ENCODE peak calls at places on chromosomes 7 and 10, in four cellular contexts. A is A549, P is WTC11, U is HepG2. G is an unnamed sample.
A peak's percentile ranks its signal among the peaks of the same experiment; 100 is the strongest.

GRCh38 chr7:78039791-78040776 is 241.5 kb downstream of the PHTF2 start:
- DNase-seq in U (no peak), A (peak; percentile 36), P (peak; percentile 81), G (peak; percentile 85)

GRCh38 chr10:5960070-5960972 is 17.0 kb downstream of the IL15RA start:
- DNase-seq in A (no peak), P (no peak), U (no peak), G (peak; percentile 48)

GRCh38 chr7:127513311-127513710 is 72.1 kb downstream of the GCC1 start:
- DNase-seq in U (no peak), A (no peak), P (no peak), G (no peak)

GRCh38 chr10:111234903-111235302 is 158.1 kb downstream of the ADRA2A start:
- DNase-seq in P (no peak), A (no peak), U (no peak), G (no peak)

GRCh38 chr10:33519130-33519860 is 184.8 kb upstream of the NRP1 start:
- DNase-seq in P (no peak), U (no peak), A (no peak), G (no peak)

GRCh38 chr7:93374345-93374940 is 142.3 kb downstream of the VPS50 start:
- DNase-seq in P (no peak), U (peak; percentile 30), A (peak; percentile 45), G (peak; percentile 21)

GRCh38 chr7:22726849-22727792 is at the start of gene IL6:
- DNase-seq in U (peak; percentile 6), A (peak; percentile 43), P (peak; percentile 52), G (peak; percentile 85)

GRCh38 chr7:141641876-141642275 is 60.1 kb downstream of the DENND11 start:
- DNase-seq in P (no peak), A (no peak), U (no peak), G (no peak)

GRCh38 chr10:65660006-65660405 is 1265.8 kb upstream of the LRRTM3 start:
- DNase-seq in P (no peak), A (no peak), U (no peak), G (no peak)

GRCh38 chr7:29102554-29103151 is 43.7 kb downstream of the CPVL start:
- DNase-seq in P (peak; percentile 81), A (peak; percentile 49), U (peak; percentile 48), G (peak; percentile 44)

GRCh38 chr10:60139798-60140566 is 233.6 kb upstream of the CCDC6 start:
- DNase-seq in U (no peak), A (peak; percentile 23), P (no peak), G (no peak)

GRCh38 chr10:48533951-48534720 is 70.7 kb downstream of the ARHGAP22 start:
- DNase-seq in P (peak; percentile 46), U (no peak), A (no peak), G (no peak)

GRCh38 chr10:30529373-30529998 is 95.5 kb downstream of the MAP3K8 start:
- DNase-seq in A (no peak), U (no peak), P (peak; percentile 12), G (no peak)

GRCh38 chr10:14543048-14543903 is 212.6 kb upstream of the FRMD4A start:
- DNase-seq in A (no peak), P (no peak), U (no peak), G (no peak)

GRCh38 chr7:34430456-34430855 is 227.6 kb upstream of the NPSR1 start:
- DNase-seq in P (peak; percentile 27), U (peak; percentile 41), A (peak; percentile 30), G (no peak)

GRCh38 chr7:131249003-131249402 is 78.7 kb upstream of the MKLN1 start:
- DNase-seq in A (peak; percentile 90), P (no peak), U (no peak), G (no peak)

GRCh38 chr10:118272090-118272775 is 69.9 kb downstream of the FAM204A start:
- DNase-seq in A (no peak), U (no peak), P (no peak), G (no peak)

GRCh38 chr10:119342017-119342734 is 134.8 kb downstream of the GRK5 start:
- DNase-seq in P (no peak), A (no peak), U (no peak), G (no peak)

GRCh38 chr10:58107506-58107905 is 160.2 kb downstream of the IPMK start:
- DNase-seq in A (peak; percentile 5), P (no peak), U (no peak), G (no peak)

GRCh38 chr7:94588090-94588489 is 67.8 kb downstream of the SGCE start:
- DNase-seq in U (no peak), P (no peak), A (no peak), G (no peak)

GRCh38 chr7:133431134-133431711 is 178.3 kb downstream of the EXOC4 start:
- DNase-seq in P (no peak), A (no peak), U (no peak), G (no peak)

GRCh38 chr7:26700893-26701292 is 163.5 kb downstream of the SKAP2 start:
- DNase-seq in U (no peak), A (no peak), P (no peak), G (no peak)

GRCh38 chr10:122220736-122221135 is 50.4 kb upstream of the BTBD16 start:
- DNase-seq in A (no peak), P (no peak), U (no peak), G (no peak)

GRCh38 chr10:67790534-67791408 is 47.2 kb downstream of the DNAJC12 start:
- DNase-seq in P (no peak), A (peak; percentile 55), U (no peak), G (no peak)

GRCh38 chr10:108003576-108003975 is 839.1 kb upstream of the SORCS1 start:
- DNase-seq in P (no peak), U (no peak), A (no peak), G (no peak)

GRCh38 chr7:140641532-140642191 is 1.0 kb upstream of the DENND2A start:
- DNase-seq in P (no peak), U (no peak), A (no peak), G (no peak)

GRCh38 chr7:131265227-131265626 is 62.4 kb upstream of the MKLN1 start:
- DNase-seq in A (no peak), U (no peak), P (no peak), G (no peak)

GRCh38 chr10:90968448-90969086 is 47.7 kb upstream of the ANKRD1 start:
- DNase-seq in U (no peak), A (peak; percentile 31), P (no peak), G (no peak)

GRCh38 chr10:26540601-26541000 is 102.5 kb downstream of the APBB1IP start:
- DNase-seq in P (no peak), A (no peak), U (no peak), G (peak; percentile 12)

GRCh38 chr10:75508814-75509306 is 77.4 kb downstream of the LRMDA start:
- DNase-seq in U (no peak), P (no peak), A (no peak), G (no peak)

GRCh38 chr10:71878327-71879034 is 27.4 kb upstream of the PSAP start:
- DNase-seq in U (no peak), A (no peak), P (peak; percentile 32), G (peak; percentile 76)

GRCh38 chr10:76327441-76327840 is 896.0 kb downstream of the LRMDA start:
- DNase-seq in A (no peak), U (no peak), P (no peak), G (no peak)

GRCh38 chr10:123043409-123043925 is 34.7 kb downstream of the ACADSB start:
- DNase-seq in A (peak; percentile 78), P (peak; percentile 70), U (peak; percentile 71), G (peak; percentile 72)

DNA sequence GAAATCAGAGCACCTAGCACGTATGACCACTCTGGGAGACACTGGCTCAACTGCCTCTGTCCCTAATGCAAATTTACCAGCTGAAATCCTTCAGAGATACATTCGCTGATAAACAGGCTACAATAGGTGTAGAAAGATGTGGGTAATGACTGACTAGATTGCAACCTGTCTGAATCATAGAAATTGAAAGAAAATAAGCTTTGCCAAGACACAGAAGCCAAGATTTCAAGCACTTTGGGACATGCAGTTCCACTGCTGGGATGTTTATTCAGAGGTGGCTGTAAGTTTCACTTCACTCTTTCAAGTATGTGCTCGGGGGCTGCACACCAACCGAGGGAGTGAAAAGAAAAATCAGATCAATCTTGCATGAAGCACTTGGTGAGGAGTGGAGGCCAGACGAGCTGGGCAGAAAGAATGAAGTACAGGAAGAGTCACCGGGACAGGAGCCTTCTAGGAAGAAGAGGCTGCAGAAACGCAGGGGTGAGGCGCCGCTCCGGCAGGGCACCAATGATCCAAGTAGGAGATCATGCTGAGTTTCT is 276.7 kb downstream of the PARD3 start:
- DNase-seq in U (no peak), P (peak; percentile 18), A (peak; percentile 45), G (no peak)
- TF ChIP-seq NR3C1 in U (no peak), P (no peak), A (no peak), G (no peak)

GRCh38 chr10:125534515-125534914 is 148.4 kb downstream of the TEX36 start:
- DNase-seq in U (no peak), P (no peak), A (no peak), G (no peak)
- TF ChIP-seq NR3C1 in U (no peak), P (no peak), A (no peak), G (no peak)

GRCh38 chr10:62650411-62650810 is 154.1 kb upstream of the ADO start:
- DNase-seq in U (no peak), A (no peak), P (no peak), G (no peak)

GRCh38 chr10:62652114-62652513 is 152.4 kb upstream of the ADO start:
- DNase-seq in U (no peak), P (no peak), A (no peak), G (no peak)

GRCh38 chr10:62653254-62653653 is 151.3 kb upstream of the ADO start:
- DNase-seq in P (no peak), A (no peak), U (no peak), G (no peak)

GRCh38 chr10:62651341-62651740 is 153.2 kb upstream of the ADO start:
- DNase-seq in P (no peak), A (no peak), U (no peak), G (no peak)

GRCh38 chr10:62652564-62652963 is 152.0 kb upstream of the ADO start:
- DNase-seq in P (no peak), A (no peak), U (no peak), G (no peak)
- TF ChIP-seq NR3C1 in P (no peak), A (no peak), U (no peak), G (no peak)

GRCh38 chr10:35445150-35445884 is 109.0 kb downstream of the CCNY start:
- DNase-seq in P (no peak), A (no peak), U (no peak), G (no peak)

GRCh38 chr10:35446439-35446838 is 110.1 kb downstream of the CCNY start:
- DNase-seq in P (no peak), A (no peak), U (no peak), G (no peak)

GRCh38 chr10:35448687-35449662 is 112.7 kb downstream of the CCNY start:
- DNase-seq in U (peak; percentile 81), A (no peak), P (no peak), G (peak; percentile 59)

GRCh38 chr10:35449944-35450343 is 113.6 kb downstream of the CCNY start:
- DNase-seq in P (no peak), U (no peak), A (no peak), G (no peak)

GRCh38 chr10:35447693-35448407 is 111.5 kb downstream of the CCNY start:
- DNase-seq in U (peak; percentile 86), A (peak; percentile 53), P (peak; percentile 35), G (peak; percentile 40)
- TF ChIP-seq NR3C1 in U (no peak), A (no peak), P (no peak), G (no peak)

DNA sequence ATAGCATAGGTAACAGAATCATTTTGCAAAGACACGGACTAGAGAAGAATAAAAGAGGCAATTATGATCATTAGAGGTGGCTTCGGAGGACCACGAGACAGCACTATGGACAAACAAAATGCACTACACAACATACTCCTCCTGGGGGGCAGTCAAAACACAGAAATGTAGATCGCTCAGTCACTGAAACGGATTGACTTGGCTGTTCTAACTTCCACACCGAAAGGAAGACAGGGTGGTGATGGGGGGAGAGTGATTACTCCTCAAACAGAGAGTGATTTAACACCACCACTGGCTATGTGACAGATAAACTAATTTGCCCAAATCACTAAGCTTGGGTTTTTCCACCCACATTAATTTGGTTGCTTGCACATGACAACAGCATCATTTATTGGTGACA is 14.1 kb upstream of the PPA1 start:
- DNase-seq in A (no peak), U (no peak), P (no peak), G (no peak)
- TF ChIP-seq NR3C1 in A (no peak), U (no peak), P (no peak), G (no peak)